ENCODE peak calls at places on chromosomes 13 and 19, in seven cellular contexts. One of them, this sample, is unnamed.
A peak's percentile ranks its signal among the peaks of the same experiment; 100 is the strongest.

GRCh38 chr13:97254809-97255208 is 32.7 kb downstream of the MBNL2 start:
- DNase-seq in hepatocyte: no peak
- DNase-seq in SK-N-SH: no peak
- DNase-seq in HCT116: peak; percentile 93
- DNase-seq in OCI-LY7: no peak
- DNase-seq in GM23248: peak; percentile 84
- DNase-seq in neural progenitor cell: no peak
- DNase-seq in this sample: no peak

GRCh38 chr19:38812004-38812840 is 523 bp downstream of the LGALS4 start:
- DNase-seq in HCT116: no peak
- DNase-seq in SK-N-SH: peak; percentile 23
- DNase-seq in GM23248: no peak
- DNase-seq in neural progenitor cell: no peak
- DNase-seq in OCI-LY7: no peak
- DNase-seq in hepatocyte: no peak
- DNase-seq in this sample: no peak

GRCh38 chr13:20231839-20232555 is at the start of gene GJB6:
- DNase-seq in neural progenitor cell: peak; percentile 82
- DNase-seq in HCT116: no peak
- DNase-seq in hepatocyte: peak; percentile 52
- DNase-seq in GM23248: peak; percentile 16
- DNase-seq in OCI-LY7: no peak
- DNase-seq in SK-N-SH: peak; percentile 32
- DNase-seq in this sample: no peak

GRCh38 chr13:109301276-109301675 is 485.1 kb downstream of the IRS2 start:
- DNase-seq in hepatocyte: no peak
- DNase-seq in neural progenitor cell: no peak
- DNase-seq in SK-N-SH: no peak
- DNase-seq in OCI-LY7: no peak
- DNase-seq in HCT116: no peak
- DNase-seq in GM23248: no peak
- DNase-seq in this sample: no peak

GRCh38 chr13:23770428-23770827 is 118.8 kb downstream of the MIPEP start:
- DNase-seq in HCT116: no peak
- DNase-seq in OCI-LY7: no peak
- DNase-seq in SK-N-SH: no peak
- DNase-seq in GM23248: no peak
- DNase-seq in neural progenitor cell: no peak
- DNase-seq in hepatocyte: no peak
- DNase-seq in this sample: no peak

GRCh38 chr19:3396881-3397265 is 30.5 kb downstream of the NFIC start:
- DNase-seq in neural progenitor cell: no peak
- DNase-seq in hepatocyte: no peak
- DNase-seq in SK-N-SH: no peak
- DNase-seq in HCT116: no peak
- DNase-seq in GM23248: peak; percentile 51
- DNase-seq in OCI-LY7: no peak
- DNase-seq in this sample: no peak

GRCh38 chr13:98506343-98507059 is 70.4 kb downstream of the STK24 start:
- DNase-seq in OCI-LY7: no peak
- DNase-seq in SK-N-SH: no peak
- DNase-seq in GM23248: no peak
- DNase-seq in neural progenitor cell: no peak
- DNase-seq in HCT116: no peak
- DNase-seq in hepatocyte: no peak
- DNase-seq in this sample: no peak

GRCh38 chr13:98495627-98496238 is 81.2 kb downstream of the STK24 start:
- DNase-seq in GM23248: peak; percentile 63
- DNase-seq in hepatocyte: no peak
- DNase-seq in SK-N-SH: peak; percentile 53
- DNase-seq in HCT116: no peak
- DNase-seq in neural progenitor cell: peak; percentile 48
- DNase-seq in OCI-LY7: no peak
- DNase-seq in this sample: no peak

GRCh38 chr19:49552749-49553148 is 24.9 kb downstream of the RCN3 start:
- DNase-seq in OCI-LY7: no peak
- DNase-seq in HCT116: no peak
- DNase-seq in hepatocyte: no peak
- DNase-seq in SK-N-SH: no peak
- DNase-seq in GM23248: no peak
- DNase-seq in neural progenitor cell: no peak
- DNase-seq in this sample: no peak

GRCh38 chr19:35124098-35125060 is 8.8 kb downstream of the FXYD3 start:
- DNase-seq in GM23248: peak; percentile 98
- DNase-seq in OCI-LY7: peak; percentile 89
- DNase-seq in neural progenitor cell: peak; percentile 33
- DNase-seq in hepatocyte: peak; percentile 88
- DNase-seq in SK-N-SH: peak; percentile 98
- DNase-seq in HCT116: peak; percentile 70
- DNase-seq in this sample: peak; percentile 90

GRCh38 chr19:23521471-23521870 is 126.2 kb upstream of the ZNF91 start:
- DNase-seq in neural progenitor cell: no peak
- DNase-seq in GM23248: no peak
- DNase-seq in SK-N-SH: no peak
- DNase-seq in hepatocyte: no peak
- DNase-seq in HCT116: no peak
- DNase-seq in OCI-LY7: no peak
- DNase-seq in this sample: no peak

GRCh38 chr19:44476559-44477408 is 23.5 kb downstream of the ZNF180 start:
- DNase-seq in SK-N-SH: no peak
- DNase-seq in GM23248: peak; percentile 39
- DNase-seq in neural progenitor cell: peak; percentile 12
- DNase-seq in HCT116: no peak
- DNase-seq in OCI-LY7: peak; percentile 47
- DNase-seq in hepatocyte: no peak
- DNase-seq in this sample: no peak

GRCh38 chr19:47725759-47726401 is 12.7 kb downstream of the EHD2 start:
- DNase-seq in SK-N-SH: no peak
- DNase-seq in OCI-LY7: no peak
- DNase-seq in hepatocyte: no peak
- DNase-seq in HCT116: no peak
- DNase-seq in neural progenitor cell: no peak
- DNase-seq in GM23248: no peak
- DNase-seq in this sample: no peak

GRCh38 chr13:112143046-112143752 is 76.2 kb downstream of the SOX1 start:
- DNase-seq in GM23248: no peak
- DNase-seq in neural progenitor cell: no peak
- DNase-seq in SK-N-SH: no peak
- DNase-seq in HCT116: no peak
- DNase-seq in OCI-LY7: no peak
- DNase-seq in hepatocyte: no peak
- DNase-seq in this sample: no peak

GRCh38 chr13:31968473-31968872 is 63.1 kb upstream of the FRY start:
- DNase-seq in HCT116: no peak
- DNase-seq in SK-N-SH: no peak
- DNase-seq in neural progenitor cell: no peak
- DNase-seq in GM23248: no peak
- DNase-seq in OCI-LY7: no peak
- DNase-seq in hepatocyte: peak; percentile 20
- DNase-seq in this sample: no peak

GRCh38 chr19:18999896-19000620 is 33.3 kb downstream of the SUGP2 start:
- DNase-seq in hepatocyte: no peak
- DNase-seq in HCT116: no peak
- DNase-seq in OCI-LY7: no peak
- DNase-seq in GM23248: peak; percentile 40
- DNase-seq in SK-N-SH: peak; percentile 47
- DNase-seq in neural progenitor cell: peak; percentile 33
- DNase-seq in this sample: no peak

GRCh38 chr13:88704600-88705275 is 1033.6 kb downstream of the SLITRK5 start:
- DNase-seq in HCT116: no peak
- DNase-seq in neural progenitor cell: no peak
- DNase-seq in GM23248: no peak
- DNase-seq in hepatocyte: peak; percentile 10
- DNase-seq in SK-N-SH: no peak
- DNase-seq in OCI-LY7: no peak
- DNase-seq in this sample: no peak
- TF ChIP-seq EZH2phosphoT487 in HCT116: no peak
- TF ChIP-seq EZH2phosphoT487 in neural progenitor cell: no peak
- TF ChIP-seq EZH2phosphoT487 in GM23248: no peak
- TF ChIP-seq EZH2phosphoT487 in hepatocyte: no peak
- TF ChIP-seq EZH2phosphoT487 in SK-N-SH: no peak
- TF ChIP-seq EZH2phosphoT487 in OCI-LY7: no peak
- TF ChIP-seq EZH2phosphoT487 in this sample: no peak

GRCh38 chr13:40518481-40518882 is 148.0 kb downstream of the FOXO1 start:
- DNase-seq in HCT116: no peak
- DNase-seq in OCI-LY7: no peak
- DNase-seq in GM23248: no peak
- DNase-seq in SK-N-SH: no peak
- DNase-seq in neural progenitor cell: no peak
- DNase-seq in hepatocyte: no peak
- DNase-seq in this sample: no peak
- TF ChIP-seq EZH2phosphoT487 in HCT116: no peak
- TF ChIP-seq EZH2phosphoT487 in OCI-LY7: no peak
- TF ChIP-seq EZH2phosphoT487 in GM23248: no peak
- TF ChIP-seq EZH2phosphoT487 in SK-N-SH: no peak
- TF ChIP-seq EZH2phosphoT487 in neural progenitor cell: no peak
- TF ChIP-seq EZH2phosphoT487 in hepatocyte: no peak
- TF ChIP-seq EZH2phosphoT487 in this sample: no peak

GRCh38 chr13:100297413-100297812 is 208.5 kb downstream of the PCCA start:
- DNase-seq in neural progenitor cell: no peak
- DNase-seq in OCI-LY7: no peak
- DNase-seq in HCT116: no peak
- DNase-seq in hepatocyte: no peak
- DNase-seq in SK-N-SH: no peak
- DNase-seq in GM23248: no peak
- DNase-seq in this sample: no peak
- TF ChIP-seq EZH2phosphoT487 in neural progenitor cell: no peak
- TF ChIP-seq EZH2phosphoT487 in OCI-LY7: no peak
- TF ChIP-seq EZH2phosphoT487 in HCT116: no peak
- TF ChIP-seq EZH2phosphoT487 in hepatocyte: no peak
- TF ChIP-seq EZH2phosphoT487 in SK-N-SH: no peak
- TF ChIP-seq EZH2phosphoT487 in GM23248: no peak
- TF ChIP-seq EZH2phosphoT487 in this sample: no peak

DNA sequence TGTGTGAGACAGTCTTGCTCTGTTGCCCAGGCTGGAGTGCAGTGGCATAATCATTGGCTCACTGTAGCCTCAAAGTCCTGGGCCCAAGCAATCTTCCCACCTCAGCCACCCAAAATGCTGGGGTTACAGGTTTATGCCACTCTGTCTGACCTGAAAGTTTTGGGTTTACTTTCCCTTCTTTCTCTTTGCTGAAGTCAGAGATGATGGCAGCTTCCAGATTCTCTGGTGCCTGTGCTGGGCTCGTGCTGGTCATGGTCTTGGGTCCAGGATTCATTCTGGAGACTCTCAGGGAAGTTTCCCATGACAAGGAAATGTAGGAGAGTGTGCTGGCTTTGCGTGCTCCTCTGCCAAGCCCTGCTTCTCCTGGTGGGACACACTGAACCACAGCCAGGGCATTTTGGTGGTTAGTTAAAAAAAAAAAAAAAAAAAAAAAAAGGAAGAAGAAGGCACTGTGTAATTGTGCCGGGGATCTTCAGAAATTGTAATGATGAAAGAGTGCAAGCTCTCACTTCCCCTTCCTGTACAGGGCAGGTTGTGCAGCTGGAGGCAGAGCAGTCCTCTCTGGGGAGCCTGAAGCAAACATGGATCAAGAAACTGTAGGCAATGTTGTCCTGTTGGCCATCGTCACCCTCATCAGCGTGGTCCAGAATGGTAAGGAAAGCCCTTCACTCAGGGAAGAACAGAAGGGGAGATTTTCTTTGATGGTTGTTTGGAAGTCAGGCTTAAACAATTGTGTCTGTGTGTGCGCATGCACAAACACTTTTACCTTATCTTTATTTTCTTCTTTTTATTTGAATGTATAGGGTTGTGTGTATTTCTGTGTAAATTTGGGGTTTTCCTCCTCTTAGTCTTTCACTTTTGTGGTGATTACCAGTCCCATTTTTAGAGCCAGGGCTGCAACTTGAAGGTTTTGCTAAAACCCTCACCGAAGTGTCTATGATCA is at the start of gene ALOX5AP:
- DNase-seq in OCI-LY7: peak; percentile 92
- DNase-seq in neural progenitor cell: no peak
- DNase-seq in GM23248: no peak
- DNase-seq in HCT116: no peak
- DNase-seq in SK-N-SH: no peak
- DNase-seq in hepatocyte: no peak
- DNase-seq in this sample: peak; percentile 36
- TF ChIP-seq EZH2phosphoT487 in OCI-LY7: no peak
- TF ChIP-seq EZH2phosphoT487 in neural progenitor cell: no peak
- TF ChIP-seq EZH2phosphoT487 in GM23248: no peak
- TF ChIP-seq EZH2phosphoT487 in HCT116: no peak
- TF ChIP-seq EZH2phosphoT487 in SK-N-SH: no peak
- TF ChIP-seq EZH2phosphoT487 in hepatocyte: no peak
- TF ChIP-seq EZH2phosphoT487 in this sample: no peak

DNA sequence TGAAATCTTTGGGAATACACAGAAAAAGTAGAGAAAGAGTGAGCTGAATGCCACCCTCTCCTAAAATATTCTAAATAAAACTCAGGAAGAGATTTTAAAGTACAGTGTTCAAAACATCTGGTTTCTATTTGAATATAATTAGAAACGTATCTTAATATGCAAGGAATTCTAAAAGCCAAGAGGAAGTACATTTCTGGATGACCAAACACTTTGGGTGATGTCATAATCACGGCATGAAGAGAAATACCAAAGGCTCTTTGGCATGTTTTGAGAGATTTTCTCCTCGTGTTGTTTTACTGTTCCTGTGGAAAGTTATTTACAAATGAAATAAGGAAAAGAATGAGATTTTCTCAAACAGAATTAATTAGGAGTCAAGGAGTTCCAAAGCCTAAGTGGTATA is 63.2 kb upstream of the FLT1 start:
- DNase-seq in hepatocyte: no peak
- DNase-seq in GM23248: peak; percentile 88
- DNase-seq in OCI-LY7: no peak
- DNase-seq in neural progenitor cell: no peak
- DNase-seq in HCT116: no peak
- DNase-seq in SK-N-SH: no peak
- DNase-seq in this sample: no peak
- TF ChIP-seq EZH2phosphoT487 in hepatocyte: no peak
- TF ChIP-seq EZH2phosphoT487 in GM23248: no peak
- TF ChIP-seq EZH2phosphoT487 in OCI-LY7: no peak
- TF ChIP-seq EZH2phosphoT487 in neural progenitor cell: no peak
- TF ChIP-seq EZH2phosphoT487 in HCT116: no peak
- TF ChIP-seq EZH2phosphoT487 in SK-N-SH: no peak
- TF ChIP-seq EZH2phosphoT487 in this sample: no peak

GRCh38 chr19:10935371-10936059 is 6.9 kb downstream of the TIMM29 start:
- DNase-seq in hepatocyte: no peak
- DNase-seq in SK-N-SH: no peak
- DNase-seq in OCI-LY7: no peak
- DNase-seq in GM23248: no peak
- DNase-seq in neural progenitor cell: no peak
- DNase-seq in HCT116: no peak
- DNase-seq in this sample: no peak

GRCh38 chr19:10936661-10937084 is 8.1 kb downstream of the TIMM29 start:
- DNase-seq in SK-N-SH: peak; percentile 83
- DNase-seq in hepatocyte: peak; percentile 91
- DNase-seq in GM23248: peak; percentile 90
- DNase-seq in neural progenitor cell: peak; percentile 96
- DNase-seq in HCT116: peak; percentile 74
- DNase-seq in OCI-LY7: peak; percentile 88
- DNase-seq in this sample: peak; percentile 80
- TF ChIP-seq EZH2phosphoT487 in SK-N-SH: no peak
- TF ChIP-seq EZH2phosphoT487 in hepatocyte: no peak
- TF ChIP-seq EZH2phosphoT487 in GM23248: no peak
- TF ChIP-seq EZH2phosphoT487 in neural progenitor cell: no peak
- TF ChIP-seq EZH2phosphoT487 in HCT116: no peak
- TF ChIP-seq EZH2phosphoT487 in OCI-LY7: no peak
- TF ChIP-seq EZH2phosphoT487 in this sample: no peak

This sample was measured in MM.1S.